ENCODE peak calls at places on chromosome 3, in nine cellular contexts. M is neural crest cell, X is endothelial cell, O is cardiac muscle cell, C is esophagus muscularis mucosa, D is spleen, J is brain microvascular endothelial cell, I is ovary, S is CD14-positive monocyte. B is an unnamed sample.

GRCh38 chr3:195102609-195103467 is 168.1 kb downstream of the XXYLT1 start:
- DNase-seq in M (no peak), X (no peak), O (no peak), C (no peak), D (peak; percentile 56), J (peak; percentile 95), I (peak; percentile 39), S (no peak), B (no peak)

GRCh38 chr3:108182339-108182738 is 39.9 kb downstream of the IFT57 start:
- DNase-seq in M (no peak), X (no peak), O (no peak), C (no peak), D (no peak), J (no peak), I (no peak), S (no peak), B (no peak)

GRCh38 chr3:64161481-64161952 is 63.7 kb downstream of the PRICKLE2 start:
- DNase-seq in M (no peak), X (no peak), O (no peak), C (no peak), D (no peak), J (no peak), I (no peak), S (no peak), B (no peak)

GRCh38 chr3:58009026-58009748 is 965 bp downstream of the FLNB start:
- DNase-seq in M (no peak), X (no peak), O (no peak), C (no peak), D (peak; percentile 87), J (no peak), I (peak; percentile 42), S (no peak), B (no peak)

GRCh38 chr3:194592798-194593752 is 40.1 kb downstream of the TMEM44 start:
- DNase-seq in M (no peak), X (no peak), O (no peak), C (no peak), D (no peak), J (peak; percentile 99), I (no peak), S (no peak), B (no peak)

GRCh38 chr3:131402391-131403039 is 20.9 kb downstream of the NUDT16 start:
- DNase-seq in M (no peak), X (no peak), O (no peak), C (no peak), D (no peak), J (no peak), I (no peak), S (no peak), B (peak; percentile 40)

GRCh38 chr3:185363662-185364203 is 797 bp downstream of the MAP3K13 start:
- DNase-seq in M (no peak), X (no peak), O (no peak), C (no peak), D (no peak), J (no peak), I (no peak), S (no peak), B (no peak)

GRCh38 chr3:72155391-72156064 is 370.6 kb upstream of the PROK2 start:
- DNase-seq in M (no peak), X (no peak), O (no peak), C (no peak), D (no peak), J (peak; percentile 94), I (peak; percentile 73), S (no peak), B (no peak)

GRCh38 chr3:52277071-52277964 is 1.1 kb downstream of the WDR82 start:
- DNase-seq in M (peak; percentile 46), X (peak; percentile 62), O (peak; percentile 81), C (peak; percentile 93), D (peak; percentile 93), J (peak; percentile 43), I (peak; percentile 80), S (no peak), B (no peak)

GRCh38 chr3:32959370-32959769 is 7.9 kb downstream of the CCR4 start:
- DNase-seq in M (no peak), X (no peak), O (peak; percentile 78), C (peak; percentile 26), D (no peak), J (no peak), I (no peak), S (no peak), B (no peak)

GRCh38 chr3:117019082-117019713 is 309.6 kb downstream of the TUSC7 start:
- DNase-seq in M (peak; percentile 59), X (peak; percentile 65), O (peak; percentile 75), C (no peak), D (no peak), J (peak; percentile 56), I (peak; percentile 62), S (peak; percentile 66), B (peak; percentile 53)

GRCh38 chr3:132641837-132642538 is 17.6 kb downstream of the ACAD11 start:
- DNase-seq in M (no peak), X (no peak), O (peak; percentile 48), C (no peak), D (no peak), J (no peak), I (no peak), S (no peak), B (no peak)

GRCh38 chr3:55719508-55719907 is 232.4 kb upstream of the WNT5A start:
- DNase-seq in M (no peak), X (no peak), O (no peak), C (peak; percentile 53), D (no peak), J (no peak), I (no peak), S (no peak), B (no peak)

GRCh38 chr3:55718956-55719355 is 231.8 kb upstream of the WNT5A start:
- DNase-seq in M (no peak), X (no peak), O (no peak), C (no peak), D (no peak), J (no peak), I (no peak), S (no peak), B (no peak)

GRCh38 chr3:55718475-55718874 is 231.4 kb upstream of the WNT5A start:
- DNase-seq in M (no peak), X (no peak), O (peak; percentile 49), C (peak; percentile 50), D (no peak), J (no peak), I (no peak), S (no peak), B (no peak)

GRCh38 chr3:55721716-55722484 is 234.8 kb upstream of the WNT5A start:
- DNase-seq in M (peak; percentile 14), X (peak; percentile 40), O (peak; percentile 57), C (peak; percentile 57), D (no peak), J (peak; percentile 33), I (peak; percentile 21), S (no peak), B (no peak)

GRCh38 chr3:55720614-55721013 is 233.5 kb upstream of the WNT5A start:
- DNase-seq in M (no peak), X (no peak), O (no peak), C (no peak), D (no peak), J (peak; percentile 27), I (no peak), S (no peak), B (no peak)
- TF ChIP-seq CTCF in M (no peak), X (no peak), O (no peak), C (no peak), D (no peak), J (peak; percentile 58), I (no peak), S (no peak), B (no peak)

DNA sequence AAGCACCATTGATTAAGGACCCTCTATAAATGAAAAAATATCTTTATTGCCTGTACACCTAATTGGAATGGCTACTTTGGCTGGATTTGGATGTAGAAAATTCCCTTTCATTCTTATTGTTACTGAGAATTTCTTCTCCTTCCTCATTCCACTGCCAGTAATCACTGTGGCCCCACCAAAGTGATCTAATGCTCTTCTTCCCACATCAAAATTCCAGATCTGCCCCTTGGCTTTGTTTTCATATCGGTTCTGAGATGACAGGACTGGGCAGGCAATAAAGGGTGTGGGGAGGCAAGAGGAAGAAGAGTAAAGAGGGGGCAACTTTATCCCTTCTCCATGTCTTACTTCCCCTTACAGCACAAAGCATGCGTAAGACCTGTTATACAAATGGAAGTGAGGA is 2.1 kb downstream of the ANKUB1 start:
- DNase-seq in M (no peak), X (no peak), O (no peak), C (no peak), D (no peak), J (peak; percentile 22), I (no peak), S (no peak), B (no peak)
- TF ChIP-seq CTCF in M (no peak), X (no peak), O (no peak), C (no peak), D (no peak), J (no peak), I (no peak), S (no peak), B (no peak)

GRCh38 chr3:55880357-55880756 is 393.3 kb upstream of the WNT5A start:
- DNase-seq in M (no peak), X (no peak), O (no peak), C (no peak), D (no peak), J (no peak), I (no peak), S (no peak), B (no peak)

GRCh38 chr3:55884066-55884465 is 397.0 kb upstream of the WNT5A start:
- DNase-seq in M (no peak), X (no peak), O (no peak), C (no peak), D (no peak), J (no peak), I (no peak), S (no peak), B (no peak)

GRCh38 chr3:55882006-55882405 is 394.9 kb upstream of the WNT5A start:
- DNase-seq in M (no peak), X (no peak), O (no peak), C (peak; percentile 66), D (no peak), J (no peak), I (no peak), S (no peak), B (no peak)

GRCh38 chr3:55877703-55878102 is 390.6 kb upstream of the WNT5A start:
- DNase-seq in M (no peak), X (no peak), O (no peak), C (peak; percentile 45), D (no peak), J (no peak), I (no peak), S (no peak), B (no peak)

GRCh38 chr3:55879901-55880331 is 392.8 kb upstream of the WNT5A start:
- DNase-seq in M (no peak), X (no peak), O (no peak), C (peak; percentile 70), D (no peak), J (no peak), I (no peak), S (no peak), B (no peak)
- TF ChIP-seq CTCF in M (no peak), X (no peak), O (no peak), C (no peak), D (no peak), J (no peak), I (no peak), S (no peak), B (no peak)

DNA sequence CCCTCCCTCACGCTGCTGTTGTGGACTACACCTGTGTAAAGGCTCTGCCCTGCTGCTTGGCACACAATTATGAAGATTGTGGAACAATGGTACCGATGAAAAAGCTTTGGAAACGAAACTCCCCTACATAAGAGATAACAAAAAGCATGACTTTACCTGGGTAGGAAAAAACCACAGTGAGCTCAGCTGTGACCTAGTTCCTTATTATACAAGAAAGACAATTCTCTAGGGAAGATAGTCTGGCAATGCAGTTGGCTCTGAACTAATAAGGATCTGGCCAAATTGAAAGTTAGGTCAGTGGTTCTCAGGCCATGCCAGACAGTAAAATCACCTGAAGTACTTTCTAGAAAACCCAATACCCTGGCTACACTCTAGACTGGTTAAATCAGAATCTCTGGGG is 16.1 kb downstream of the CLEC3B start:
- DNase-seq in M (no peak), X (no peak), O (no peak), C (no peak), D (no peak), J (no peak), I (no peak), S (no peak), B (no peak)
- TF ChIP-seq CTCF in M (no peak), X (no peak), O (no peak), C (no peak), D (no peak), J (no peak), I (no peak), S (no peak), B (no peak)

B was measured in HL-60.